ENCODE peak calls at places on chromosomes 12 and 14, in four cellular contexts. S, H, P and R are unnamed samples.

GRCh38 chr14:65866906-65867305 is 454.4 kb downstream of the FUT8 start:
- DNase-seq in P (no peak), S (no peak), H (no peak), R (no peak)

GRCh38 chr12:118979763-118980406 is 1.5 kb upstream of the SRRM4 start:
- DNase-seq in H (peak; percentile 72), S (no peak), P (no peak), R (no peak)

GRCh38 chr14:89053303-89053702 is 228.9 kb downstream of the TTC8 start:
- DNase-seq in P (no peak), S (no peak), H (no peak), R (no peak)

GRCh38 chr12:3692616-3693365 is 60.1 kb downstream of the CRACR2A start:
- DNase-seq in H (no peak), S (no peak), P (no peak), R (no peak)

GRCh38 chr14:68363841-68364711 is 428.8 kb downstream of the ZFP36L1 start:
- DNase-seq in S (no peak), P (peak; percentile 62), H (peak; percentile 95), R (peak; percentile 73)

GRCh38 chr14:59020382-59020781 is 168.1 kb upstream of the DAAM1 start:
- DNase-seq in H (no peak), P (no peak), S (no peak), R (no peak)

GRCh38 chr14:23930742-23931141 is 22.8 kb upstream of the DHRS4 start:
- DNase-seq in H (no peak), P (peak; percentile 24), S (no peak), R (no peak)

GRCh38 chr14:78848234-78848820 is 678.2 kb downstream of the NRXN3 start:
- DNase-seq in P (no peak), S (no peak), H (peak; percentile 64), R (no peak)

GRCh38 chr14:81400202-81400678 is at the start of gene STON2:
- DNase-seq in S (no peak), H (peak; percentile 71), P (peak; percentile 38), R (no peak)

GRCh38 chr12:15276088-15276698 is 46.1 kb upstream of the PTPRO start:
- DNase-seq in P (no peak), H (peak; percentile 60), S (no peak), R (no peak)

GRCh38 chr12:103779410-103780092 is 61.5 kb downstream of the NT5DC3 start:
- DNase-seq in H (peak; percentile 17), P (no peak), S (no peak), R (no peak)

GRCh38 chr12:129617849-129618248 is 286.0 kb downstream of the TMEM132D start:
- DNase-seq in P (no peak), S (no peak), H (no peak), R (no peak)

GRCh38 chr12:94872671-94873367 is 130.7 kb downstream of the NDUFA12 start:
- DNase-seq in S (no peak), P (no peak), H (peak; percentile 69), R (no peak)

GRCh38 chr12:108215458-108215857 is 86.4 kb downstream of the WSCD2 start:
- DNase-seq in P (no peak), S (no peak), H (no peak), R (no peak)

GRCh38 chr12:92002673-92003382 is 142.8 kb downstream of the BTG1 start:
- DNase-seq in S (no peak), P (no peak), H (no peak), R (no peak)

GRCh38 chr14:67520482-67520881 is 12.6 kb upstream of the PLEKHH1 start:
- DNase-seq in S (no peak), H (no peak), P (no peak), R (no peak)

GRCh38 chr14:92649934-92650545 is 98.4 kb downstream of the LGMN start:
- DNase-seq in S (no peak), P (peak; percentile 74), H (no peak), R (no peak)

GRCh38 chr12:93050026-93050747 is 121.1 kb upstream of the EEA1 start:
- DNase-seq in P (no peak), H (no peak), S (no peak), R (no peak)

GRCh38 chr12:84502907-84503787 is 409.5 kb downstream of the SLC6A15 start:
- DNase-seq in H (peak; percentile 67), S (no peak), P (peak; percentile 40), R (no peak)

GRCh38 chr12:54004841-54005530 is 3.8 kb upstream of the HOXC8 start:
- DNase-seq in S (no peak), H (no peak), P (no peak), R (no peak)

GRCh38 chr14:33475623-33476022 is 475.3 kb downstream of the EGLN3 start:
- DNase-seq in S (no peak), H (peak; percentile 93), P (peak; percentile 35), R (no peak)

GRCh38 chr14:90774316-90774715 is 41.9 kb downstream of the TTC7B start:
- DNase-seq in H (no peak), P (no peak), S (no peak), R (no peak)

GRCh38 chr12:991350-992278 is 591 bp downstream of the ERC1 start:
- DNase-seq in S (no peak), H (peak; percentile 79), P (no peak), R (no peak)

GRCh38 chr12:46787496-46788055 is 38.2 kb downstream of the SLC38A4 start:
- DNase-seq in P (no peak), S (no peak), H (no peak), R (no peak)

GRCh38 chr12:8018666-8019581 is 13.6 kb upstream of the FOXJ2 start:
- DNase-seq in S (no peak), P (no peak), H (peak; percentile 94), R (no peak)

GRCh38 chr12:116502141-116502725 is 56.9 kb upstream of the MAP1LC3B2 start:
- DNase-seq in P (no peak), H (peak; percentile 67), S (no peak), R (no peak)

GRCh38 chr12:132731574-132731973 is 20.9 kb downstream of the PGAM5 start:
- DNase-seq in H (no peak), P (no peak), S (no peak), R (no peak)

GRCh38 chr14:94541234-94541975 is 19.8 kb upstream of the SERPINA4 start:
- DNase-seq in S (no peak), H (no peak), P (no peak), R (no peak)

GRCh38 chr12:3119745-3120660 is 42.8 kb downstream of the TSPAN9 start:
- DNase-seq in P (peak; percentile 68), S (no peak), H (no peak), R (no peak)

GRCh38 chr14:40983604-40984003 is 623.1 kb upstream of the LRFN5 start:
- DNase-seq in P (no peak), H (no peak), S (no peak), R (no peak)

GRCh38 chr14:77097006-77097688 is 911 bp upstream of the CIPC start:
- DNase-seq in P (no peak), H (no peak), S (no peak), R (no peak)

GRCh38 chr12:116389990-116390655 is 112.6 kb upstream of the MED13L start:
- DNase-seq in P (peak; percentile 44), H (no peak), S (no peak), R (no peak)

GRCh38 chr12:49808686-49809368 is 19.4 kb downstream of the NCKAP5L start:
- DNase-seq in H (peak; percentile 82), P (peak; percentile 50), S (no peak), R (no peak)

GRCh38 chr12:52006726-52007157 is at the start of gene TAMALIN:
- DNase-seq in P (peak; percentile 66), H (peak; percentile 22), S (peak; percentile 57), R (peak; percentile 78)

GRCh38 chr12:15208871-15209656 is 12.2 kb downstream of the RERG start:
- DNase-seq in S (no peak), P (no peak), H (no peak), R (no peak)